ENCODE peak calls at places on chromosomes 7 and 10, in ten cellular contexts. R is NCI-H226, I is EL, Z is mesenteric fat pad, O is astrocyte of the hippocampus, N is neural crest cell, E is body of pancreas, F is transverse colon, C is putamen, P is NCI-H460. A is an unnamed sample.

GRCh38 chr10:13660545-13660920 is 73.8 kb downstream of the PRPF18 start:
- DNase-seq in R (no peak), I (no peak), Z (no peak), O (peak), N (no peak), E (no peak), F (no peak), C (no peak), P (no peak), A (no peak)

GRCh38 chr7:73397521-73397934 is 36.0 kb upstream of the FZD9 start:
- DNase-seq in R (no peak), I (no peak), Z (no peak), O (no peak), N (no peak), E (no peak), F (no peak), C (no peak), P (no peak), A (no peak)

GRCh38 chr7:158381956-158382355 is 205.7 kb downstream of the PTPRN2 start:
- DNase-seq in R (no peak), I (no peak), Z (no peak), O (no peak), N (no peak), E (no peak), F (no peak), C (no peak), P (no peak), A (no peak)

GRCh38 chr10:97138174-97138573 is 47.6 kb downstream of the SLIT1 start:
- DNase-seq in R (no peak), I (no peak), Z (no peak), O (no peak), N (no peak), E (no peak), F (no peak), C (no peak), P (peak), A (no peak)

GRCh38 chr10:70652761-70653657 is 19.3 kb upstream of the ADAMTS14 start:
- DNase-seq in R (no peak), I (peak), Z (peak), O (peak), N (no peak), E (peak), F (no peak), C (no peak), P (no peak), A (peak)

GRCh38 chr10:45181483-45181882 is 133.9 kb downstream of the OR13A1 start:
- DNase-seq in R (peak), I (peak), Z (peak), O (peak), N (no peak), E (peak), F (no peak), C (no peak), P (no peak), A (no peak)

GRCh38 chr7:120332433-120332832 is 59.5 kb downstream of the KCND2 start:
- DNase-seq in R (no peak), I (no peak), Z (no peak), O (no peak), N (no peak), E (no peak), F (no peak), C (no peak), P (no peak), A (no peak)

GRCh38 chr10:73887038-73888015 is 13.0 kb upstream of the CAMK2G start:
- DNase-seq in R (peak), I (peak), Z (no peak), O (peak), N (no peak), E (peak), F (peak), C (peak), P (peak), A (peak)

GRCh38 chr7:1930381-1931065 is 260.4 kb downstream of the ELFN1 start:
- DNase-seq in R (no peak), I (no peak), Z (no peak), O (no peak), N (no peak), E (no peak), F (no peak), C (no peak), P (no peak), A (no peak)

GRCh38 chr10:37643187-37643586 is 214.2 kb downstream of the ZNF248 start:
- DNase-seq in R (no peak), I (no peak), Z (no peak), O (no peak), N (no peak), E (no peak), F (no peak), C (no peak), P (no peak), A (no peak)

GRCh38 chr10:12235116-12235694 is 39.2 kb downstream of the CDC123 start:
- DNase-seq in R (no peak), I (no peak), Z (no peak), O (no peak), N (no peak), E (no peak), F (no peak), C (no peak), P (no peak), A (no peak)

GRCh38 chr7:17651296-17651695 is 289.0 kb downstream of the SNX13 start:
- DNase-seq in R (no peak), I (no peak), Z (no peak), O (no peak), N (no peak), E (no peak), F (no peak), C (no peak), P (no peak), A (no peak)

GRCh38 chr7:36021367-36021766 is 131.7 kb upstream of the EEPD1 start:
- DNase-seq in R (peak), I (peak), Z (no peak), O (peak), N (no peak), E (no peak), F (no peak), C (no peak), P (no peak), A (no peak)

GRCh38 chr7:2405601-2406345 is 2.4 kb downstream of the CHST12 start:
- DNase-seq in R (no peak), I (no peak), Z (no peak), O (no peak), N (no peak), E (no peak), F (peak), C (no peak), P (no peak), A (no peak)

GRCh38 chr7:70047891-70048448 is 449.7 kb downstream of the AUTS2 start:
- DNase-seq in R (no peak), I (no peak), Z (no peak), O (no peak), N (no peak), E (no peak), F (no peak), C (no peak), P (no peak), A (no peak)

GRCh38 chr10:88965016-88965415 is 12.4 kb upstream of the ACTA2 start:
- DNase-seq in R (no peak), I (peak), Z (no peak), O (no peak), N (no peak), E (no peak), F (no peak), C (no peak), P (no peak), A (no peak)

GRCh38 chr7:12130664-12131063 is 80.4 kb upstream of the TMEM106B start:
- DNase-seq in R (peak), I (no peak), Z (no peak), O (peak), N (no peak), E (no peak), F (no peak), C (no peak), P (no peak), A (no peak)

GRCh38 chr7:79051915-79052314 is 401.6 kb downstream of the MAGI2 start:
- DNase-seq in R (no peak), I (no peak), Z (no peak), O (peak), N (no peak), E (no peak), F (no peak), C (no peak), P (no peak), A (no peak)